ENCODE peak calls at places on chromosome 21, in nine cellular contexts. One of them, this sample, is unnamed.

GRCh38 chr21:41879190-41879998 is at the start of gene PRDM15:
- DNase-seq in pancreas: peak; percentile 92
- DNase-seq in T-helper 2 cell treated with Interferon-gamma antibody and Interleukin-4, amounts not matched to agents 5 μg/mL and 100 μg/mL, for 36 hours: peak; percentile 84
- DNase-seq in midbrain: peak; percentile 73
- DNase-seq in heart left ventricle: peak; percentile 89
- DNase-seq in type B pancreatic cell: peak; percentile 91
- DNase-seq in RCC 7860: peak; percentile 42
- DNase-seq in EL: peak; percentile 79
- DNase-seq in RWPE1: peak; percentile 79
- DNase-seq in this sample: peak; percentile 91

GRCh38 chr21:14533555-14534400 is 12.3 kb downstream of the SAMSN1 start:
- DNase-seq in pancreas: no peak
- DNase-seq in T-helper 2 cell treated with Interferon-gamma antibody and Interleukin-4, amounts not matched to agents 5 μg/mL and 100 μg/mL, for 36 hours: peak; percentile 39
- DNase-seq in midbrain: no peak
- DNase-seq in heart left ventricle: no peak
- DNase-seq in type B pancreatic cell: no peak
- DNase-seq in RCC 7860: peak; percentile 25
- DNase-seq in EL: peak; percentile 73
- DNase-seq in RWPE1: peak; percentile 77
- DNase-seq in this sample: no peak

GRCh38 chr21:26982767-26983166 is 15.9 kb upstream of the ADAMTS5 start:
- DNase-seq in pancreas: no peak
- DNase-seq in T-helper 2 cell treated with Interferon-gamma antibody and Interleukin-4, amounts not matched to agents 5 μg/mL and 100 μg/mL, for 36 hours: no peak
- DNase-seq in midbrain: no peak
- DNase-seq in heart left ventricle: no peak
- DNase-seq in type B pancreatic cell: no peak
- DNase-seq in RCC 7860: peak; percentile 68
- DNase-seq in EL: peak; percentile 73
- DNase-seq in RWPE1: peak; percentile 26
- DNase-seq in this sample: peak; percentile 35

GRCh38 chr21:32576011-32576410 is 9.3 kb downstream of the TCP10L start:
- DNase-seq in pancreas: no peak
- DNase-seq in T-helper 2 cell treated with Interferon-gamma antibody and Interleukin-4, amounts not matched to agents 5 μg/mL and 100 μg/mL, for 36 hours: no peak
- DNase-seq in midbrain: no peak
- DNase-seq in heart left ventricle: no peak
- DNase-seq in type B pancreatic cell: peak; percentile 44
- DNase-seq in RCC 7860: no peak
- DNase-seq in EL: no peak
- DNase-seq in RWPE1: no peak
- DNase-seq in this sample: no peak

GRCh38 chr21:43825610-43825935 is 36.2 kb downstream of the RRP1 start:
- DNase-seq in pancreas: peak; percentile 33
- DNase-seq in T-helper 2 cell treated with Interferon-gamma antibody and Interleukin-4, amounts not matched to agents 5 μg/mL and 100 μg/mL, for 36 hours: no peak
- DNase-seq in midbrain: no peak
- DNase-seq in heart left ventricle: peak; percentile 18
- DNase-seq in type B pancreatic cell: no peak
- DNase-seq in RCC 7860: no peak
- DNase-seq in EL: no peak
- DNase-seq in RWPE1: no peak
- DNase-seq in this sample: no peak

GRCh38 chr21:38683222-38683621 is 122.5 kb upstream of the ETS2 start:
- DNase-seq in pancreas: no peak
- DNase-seq in T-helper 2 cell treated with Interferon-gamma antibody and Interleukin-4, amounts not matched to agents 5 μg/mL and 100 μg/mL, for 36 hours: no peak
- DNase-seq in midbrain: no peak
- DNase-seq in heart left ventricle: no peak
- DNase-seq in type B pancreatic cell: no peak
- DNase-seq in RCC 7860: no peak
- DNase-seq in EL: no peak
- DNase-seq in RWPE1: no peak
- DNase-seq in this sample: no peak

GRCh38 chr21:31117046-31117916 is 79.0 kb upstream of the KRTAP19-8 start:
- DNase-seq in pancreas: no peak
- DNase-seq in T-helper 2 cell treated with Interferon-gamma antibody and Interleukin-4, amounts not matched to agents 5 μg/mL and 100 μg/mL, for 36 hours: no peak
- DNase-seq in midbrain: no peak
- DNase-seq in heart left ventricle: no peak
- DNase-seq in type B pancreatic cell: no peak
- DNase-seq in RCC 7860: peak; percentile 12
- DNase-seq in EL: peak; percentile 71
- DNase-seq in RWPE1: peak; percentile 80
- DNase-seq in this sample: no peak

GRCh38 chr21:44950351-44950750 is 10.5 kb downstream of the SLX9 start:
- DNase-seq in pancreas: no peak
- DNase-seq in T-helper 2 cell treated with Interferon-gamma antibody and Interleukin-4, amounts not matched to agents 5 μg/mL and 100 μg/mL, for 36 hours: no peak
- DNase-seq in midbrain: no peak
- DNase-seq in heart left ventricle: no peak
- DNase-seq in type B pancreatic cell: no peak
- DNase-seq in RCC 7860: no peak
- DNase-seq in EL: no peak
- DNase-seq in RWPE1: no peak
- DNase-seq in this sample: no peak

GRCh38 chr21:43767980-43768867 is 7.9 kb downstream of the CSTB start:
- DNase-seq in pancreas: no peak
- DNase-seq in T-helper 2 cell treated with Interferon-gamma antibody and Interleukin-4, amounts not matched to agents 5 μg/mL and 100 μg/mL, for 36 hours: no peak
- DNase-seq in midbrain: no peak
- DNase-seq in heart left ventricle: no peak
- DNase-seq in type B pancreatic cell: no peak
- DNase-seq in RCC 7860: peak; percentile 87
- DNase-seq in EL: peak; percentile 62
- DNase-seq in RWPE1: peak; percentile 81
- DNase-seq in this sample: peak; percentile 88

GRCh38 chr21:19048088-19048672 is 644.6 kb upstream of the TMPRSS15 start:
- DNase-seq in pancreas: no peak
- DNase-seq in T-helper 2 cell treated with Interferon-gamma antibody and Interleukin-4, amounts not matched to agents 5 μg/mL and 100 μg/mL, for 36 hours: no peak
- DNase-seq in midbrain: no peak
- DNase-seq in heart left ventricle: no peak
- DNase-seq in type B pancreatic cell: no peak
- DNase-seq in RCC 7860: no peak
- DNase-seq in EL: no peak
- DNase-seq in RWPE1: no peak
- DNase-seq in this sample: no peak

GRCh38 chr21:17900281-17900989 is 81.3 kb upstream of the C21orf91 start:
- DNase-seq in pancreas: no peak
- DNase-seq in T-helper 2 cell treated with Interferon-gamma antibody and Interleukin-4, amounts not matched to agents 5 μg/mL and 100 μg/mL, for 36 hours: no peak
- DNase-seq in midbrain: no peak
- DNase-seq in heart left ventricle: peak; percentile 36
- DNase-seq in type B pancreatic cell: no peak
- DNase-seq in RCC 7860: no peak
- DNase-seq in EL: no peak
- DNase-seq in RWPE1: no peak
- DNase-seq in this sample: no peak

GRCh38 chr21:34736116-34736870 is 67.5 kb downstream of the CLIC6 start:
- DNase-seq in pancreas: no peak
- DNase-seq in T-helper 2 cell treated with Interferon-gamma antibody and Interleukin-4, amounts not matched to agents 5 μg/mL and 100 μg/mL, for 36 hours: no peak
- DNase-seq in midbrain: no peak
- DNase-seq in heart left ventricle: no peak
- DNase-seq in type B pancreatic cell: no peak
- DNase-seq in RCC 7860: no peak
- DNase-seq in EL: peak; percentile 86
- DNase-seq in RWPE1: no peak
- DNase-seq in this sample: no peak